ENCODE peak calls at places on chromosomes 2 and 18, in eight cellular contexts. I is PC-3, X is tibial nerve, J is fibroblast of lung, U is uterus, V is IMR-90, O is A549, A is upper lobe of right lung. C is an unnamed sample. For H3K4me1, the result is how much of the 10 kb centered on the place peaks cover.

GRCh38 chr2:191957996-191958860 is 111.3 kb upstream of the CAVIN2 start:
- DNase-seq in J (no peak), U (no peak), V (no peak), O (no peak), A (no peak), I (no peak), X (no peak), C (no peak)

GRCh38 chr2:118430510-118431187 is 342.4 kb downstream of the INSIG2 start:
- DNase-seq in J (peak), I (peak), A (no peak), O (peak), U (no peak), V (no peak), X (no peak), C (no peak)

GRCh38 chr2:14778015-14778414 is 145.5 kb downstream of the LRATD1 start:
- DNase-seq in J (peak), X (no peak), I (peak), V (peak), O (no peak), A (no peak), U (no peak), C (no peak)

GRCh38 chr18:67417864-67418523 is 98.5 kb downstream of the DSEL start:
- DNase-seq in A (no peak), I (peak), U (no peak), X (no peak), O (peak), V (peak), J (peak), C (no peak)

GRCh38 chr18:23154823-23155517 is 19.7 kb downstream of the CABLES1 start:
- DNase-seq in U (no peak), O (no peak), V (no peak), J (no peak), I (peak), A (no peak), X (no peak), C (no peak)

GRCh38 chr2:25323612-25324189 is 18.0 kb downstream of the DNMT3A start:
- DNase-seq in U (no peak), A (no peak), X (no peak), V (no peak), J (no peak), I (no peak), O (no peak), C (no peak)

GRCh38 chr2:13193900-13194299 is 477.2 kb downstream of the TRIB2 start:
- DNase-seq in V (peak), U (no peak), J (peak), X (no peak), I (peak), O (no peak), A (no peak), C (no peak)

GRCh38 chr2:72263043-72263780 is 115.5 kb upstream of the CYP26B1 start:
- DNase-seq in J (no peak), A (no peak), O (no peak), I (peak), U (no peak), X (no peak), V (peak), C (no peak)

GRCh38 chr2:113078350-113078839 is 10.6 kb downstream of the IL1F10 start:
- DNase-seq in I (peak), X (no peak), U (no peak), J (no peak), O (no peak), V (no peak), A (no peak), C (peak)

GRCh38 chr2:54212456-54212855 is 43.6 kb downstream of the TSPYL6 start:
- DNase-seq in O (no peak), A (no peak), X (no peak), J (peak), I (peak), U (no peak), V (peak), C (no peak)

GRCh38 chr2:180670302-180671003 is 310.0 kb upstream of the UBE2E3 start:
- DNase-seq in A (no peak), X (no peak), U (no peak), J (no peak), I (no peak), V (no peak), O (no peak), C (no peak)

GRCh38 chr18:52001106-52001505 is 338.9 kb upstream of the DCC start:
- DNase-seq in J (no peak), X (no peak), U (no peak), I (no peak), V (no peak), O (no peak), A (no peak), C (no peak)

GRCh38 chr2:234100686-234101085 is 50.2 kb downstream of the SPP2 start:
- DNase-seq in U (no peak), I (no peak), V (no peak), J (no peak), X (no peak), O (no peak), A (no peak), C (no peak)

DNA sequence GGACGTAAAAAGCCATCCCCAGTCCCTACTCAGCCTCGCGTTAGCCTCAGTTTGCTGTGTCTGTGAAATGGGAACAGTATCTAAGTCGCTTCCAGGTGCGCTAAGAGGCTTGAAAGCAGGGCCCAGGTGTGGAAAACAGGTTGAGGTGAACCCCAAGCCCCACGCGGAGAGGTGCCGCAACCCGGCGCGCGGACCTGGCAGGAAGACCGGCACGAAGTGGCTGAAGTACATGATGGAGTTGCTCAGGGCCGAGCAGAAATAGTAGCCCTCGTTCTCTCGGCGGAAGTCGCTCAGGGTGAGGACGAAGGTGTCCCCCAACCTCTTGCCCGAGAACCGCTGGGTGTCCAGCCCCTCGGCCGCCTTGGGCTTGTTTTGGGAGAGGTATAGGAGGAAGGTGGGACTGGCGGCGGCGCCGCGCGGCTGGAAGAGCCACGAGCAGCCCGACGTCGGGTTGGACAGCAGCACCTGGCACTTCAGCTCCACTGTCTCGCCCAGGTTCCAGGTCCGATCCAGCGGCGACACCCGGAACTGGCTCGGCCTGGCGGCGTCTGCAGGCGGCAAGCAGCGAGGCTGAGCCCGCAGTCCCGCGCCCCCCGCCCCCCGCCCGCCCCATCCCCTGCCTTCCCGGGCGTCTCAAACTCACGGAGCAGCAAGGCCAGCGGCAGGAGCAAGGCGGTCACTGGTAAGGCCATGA is 432 bp downstream of the CD8A start:
- DNase-seq in A (no peak), I (no peak), J (no peak), O (no peak), X (no peak), V (no peak), U (no peak), C (no peak)
- H3K4me1 ChIP-seq in A (under half), I (under half), J (under half), O (under half), X (under half), V (under half), U (under half), C (under half)

DNA sequence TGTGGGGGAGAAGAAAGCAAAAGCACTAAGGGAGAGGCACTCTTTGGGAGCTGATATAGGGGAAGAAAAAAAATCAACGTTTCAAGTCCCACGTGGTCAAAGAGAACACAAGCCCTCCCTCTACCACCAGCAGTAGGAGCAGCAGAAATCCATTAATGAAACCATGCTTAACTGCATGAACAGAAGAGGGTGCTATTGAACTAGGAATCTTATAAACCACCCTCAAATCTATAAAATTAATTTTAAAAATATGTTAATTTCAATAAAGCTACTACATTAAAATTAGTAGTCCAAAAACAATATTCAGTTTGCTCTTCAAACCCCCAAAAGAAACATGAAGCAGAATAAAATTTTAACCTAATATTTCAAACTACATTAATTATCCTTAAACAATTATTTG is 147.8 kb downstream of the TMEM18 start:
- DNase-seq in O (no peak), U (no peak), X (no peak), V (peak), I (peak), J (peak), A (no peak), C (no peak)
- TF ChIP-seq CTCF in O (no peak), U (peak), X (no peak), V (no peak), I (peak), J (peak), A (peak), C (no peak)

DNA sequence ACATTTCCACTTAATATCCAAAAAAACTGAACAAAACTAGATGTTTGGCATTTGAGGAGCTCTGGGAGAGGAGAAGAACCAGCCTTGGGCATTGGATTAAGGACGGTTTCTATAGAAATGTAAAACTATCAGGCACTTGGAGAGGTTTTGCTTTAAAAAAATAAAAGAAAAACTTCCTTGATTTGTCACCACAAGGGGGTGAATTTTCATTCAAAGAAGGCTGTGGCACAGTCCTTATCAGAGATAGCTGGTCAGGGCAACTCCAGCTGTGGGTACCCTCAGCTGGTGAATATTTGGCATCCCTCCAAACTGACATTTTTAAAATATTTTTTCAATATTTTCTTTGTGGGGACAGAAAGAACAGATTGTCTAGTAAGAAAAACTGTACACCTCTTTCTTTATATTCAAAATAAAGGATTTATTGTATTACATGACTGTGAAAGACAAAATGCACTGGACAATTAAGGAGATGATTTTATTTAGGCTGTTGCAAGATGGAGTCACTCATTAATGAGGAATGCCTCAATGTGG is 46.1 kb upstream of the TBC1D8 start:
- DNase-seq in X (no peak), J (peak), V (no peak), A (no peak), U (no peak), I (peak), O (peak), C (no peak)
- H3K4me1 ChIP-seq in X (under half), J (under half), V (under half), A (under half), U (under half), I (under half), O (under half), C (under half)

DNA sequence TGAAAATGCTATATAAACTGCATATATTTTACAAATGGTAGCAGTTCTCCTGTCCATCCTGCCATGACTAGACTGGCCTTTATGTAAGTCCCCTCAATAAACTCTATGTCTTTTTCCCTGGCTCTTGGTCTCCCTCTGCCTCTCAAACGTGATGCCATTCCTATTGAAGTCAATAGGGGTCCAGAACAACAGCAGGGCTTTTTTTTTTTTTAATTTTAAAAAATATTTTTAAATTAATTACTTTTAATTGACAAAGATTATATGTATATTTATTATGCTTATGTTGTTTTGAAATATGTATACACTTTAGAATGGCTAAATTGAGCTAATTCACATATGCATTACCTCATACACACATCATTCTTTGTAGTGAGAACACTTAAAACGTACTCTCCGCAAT is 123.2 kb downstream of the LRRTM4 start:
- DNase-seq in O (no peak), J (no peak), X (no peak), A (no peak), I (no peak), U (no peak), V (no peak), C (no peak)
- TF ChIP-seq CTCF in O (no peak), J (no peak), X (no peak), A (no peak), I (no peak), U (no peak), V (no peak), C (no peak)

GRCh38 chr18:48934708-48935432 is 15.9 kb downstream of the SMAD7 start:
- DNase-seq in U (no peak), O (no peak), X (no peak), I (no peak), V (no peak), J (peak), A (peak), C (no peak)
- H3K4me1 ChIP-seq in U (half or more), O (half or more), X (under half), I (under half), V (half or more), J (half or more), A (half or more), C (under half)

DNA sequence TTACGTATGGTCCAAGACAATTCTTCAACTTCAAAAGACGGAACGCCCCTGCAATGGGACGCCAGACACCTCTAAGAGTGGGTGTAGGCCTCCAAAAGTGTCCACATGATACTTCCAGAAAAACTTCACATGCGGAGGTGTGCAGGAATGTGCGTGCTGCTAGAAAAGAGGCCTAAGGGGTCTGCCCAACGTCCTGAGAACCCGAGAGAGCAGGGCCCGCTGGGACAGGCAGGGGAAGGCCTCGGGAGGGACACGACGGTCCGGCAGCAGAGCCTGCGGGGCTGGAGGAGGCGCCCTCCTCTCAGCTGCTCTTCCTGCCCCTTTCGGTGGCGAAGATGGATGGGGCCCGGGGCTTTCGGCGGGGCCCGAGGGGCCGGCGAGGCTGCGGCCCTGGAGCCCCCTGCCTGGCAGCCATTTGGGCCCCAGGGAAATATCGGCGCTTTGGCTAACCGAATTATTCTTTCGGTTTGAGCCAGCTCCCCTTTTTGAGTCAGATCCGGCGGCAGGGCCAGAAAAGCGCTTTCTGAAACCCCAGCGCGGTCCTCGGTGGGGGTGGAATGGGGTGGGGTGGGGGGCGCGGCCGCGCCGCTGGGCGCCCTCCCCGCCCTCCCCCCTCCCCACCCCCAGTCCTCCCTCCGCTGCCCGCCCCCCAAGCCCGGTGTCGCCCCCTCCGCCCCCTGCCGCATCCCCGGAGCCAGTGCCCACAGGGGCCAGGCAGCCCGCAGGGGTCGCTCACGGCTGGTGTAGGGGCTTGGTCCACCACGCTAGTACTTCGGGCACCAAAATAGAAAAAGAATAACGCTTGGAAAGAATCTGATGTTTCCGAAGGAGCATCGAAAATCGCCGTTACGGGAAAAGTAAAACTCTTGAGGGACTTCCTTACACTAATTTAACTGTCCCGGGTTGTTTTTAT is 9.2 kb upstream of the ARID5A start:
- DNase-seq in J (peak), O (no peak), V (peak), X (no peak), I (no peak), U (peak), A (peak), C (no peak)
- TF ChIP-seq CTCF in J (peak), O (no peak), V (peak), X (peak), I (no peak), U (peak), A (peak), C (peak)

GRCh38 chr2:128301501-128301966 is 17.1 kb downstream of the HS6ST1 start:
- DNase-seq in J (peak), U (no peak), V (peak), O (no peak), I (no peak), A (no peak), X (no peak), C (no peak)
- H3K4me1 ChIP-seq in J (under half), U (under half), V (half or more), O (under half), I (under half), A (under half), X (under half), C (under half)

DNA sequence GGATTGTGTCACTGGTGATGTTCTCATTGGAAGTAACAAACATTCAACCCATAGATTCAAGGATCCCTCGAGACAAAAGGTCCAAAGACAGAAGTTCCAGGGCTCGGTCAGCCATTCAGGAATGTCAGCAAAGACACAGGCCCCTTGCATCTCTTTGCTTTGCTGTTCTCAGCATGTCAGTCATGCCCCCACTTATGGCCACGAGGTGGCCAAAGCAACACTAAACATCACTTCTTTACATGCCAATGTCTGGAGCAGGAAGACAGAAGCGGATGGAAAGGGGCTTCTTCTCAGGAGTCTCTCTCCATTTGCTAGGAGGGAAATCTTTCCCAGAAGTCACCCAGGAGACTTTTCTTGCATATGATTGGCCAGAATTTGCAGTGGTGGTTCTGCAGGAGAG is 191.6 kb upstream of the SP5 start:
- DNase-seq in O (no peak), X (no peak), A (no peak), I (peak), V (no peak), U (no peak), J (no peak), C (no peak)
- TF ChIP-seq CTCF in O (no peak), X (no peak), A (no peak), I (peak), V (no peak), U (no peak), J (no peak), C (no peak)